ENCODE peak calls at places on chromosomes 5 and 9, in seven cellular contexts. One of them, this sample, is unnamed.

GRCh38 chr5:16064135-16064893 is 115.3 kb downstream of the MARCHF11 start:
- DNase-seq in RWPE1: no peak
- DNase-seq in IMR-90: no peak
- DNase-seq in psoas muscle: no peak
- DNase-seq in sigmoid colon: no peak
- DNase-seq in mucosa of descending colon: no peak
- DNase-seq in AG04449: no peak
- DNase-seq in this sample: no peak

GRCh38 chr9:83299556-83299955 is 236.6 kb upstream of the RASEF start:
- DNase-seq in sigmoid colon: no peak
- DNase-seq in psoas muscle: peak; percentile 36
- DNase-seq in mucosa of descending colon: no peak
- DNase-seq in RWPE1: peak; percentile 36
- DNase-seq in IMR-90: no peak
- DNase-seq in AG04449: no peak
- DNase-seq in this sample: no peak

GRCh38 chr5:34914671-34915138 is 599 bp downstream of the RAD1 start:
- DNase-seq in AG04449: no peak
- DNase-seq in mucosa of descending colon: peak; percentile 33
- DNase-seq in RWPE1: no peak
- DNase-seq in psoas muscle: peak; percentile 32
- DNase-seq in IMR-90: peak; percentile 29
- DNase-seq in sigmoid colon: peak; percentile 69
- DNase-seq in this sample: no peak

GRCh38 chr9:75181748-75182147 is 93.4 kb downstream of the OSTF1 start:
- DNase-seq in psoas muscle: no peak
- DNase-seq in sigmoid colon: no peak
- DNase-seq in mucosa of descending colon: no peak
- DNase-seq in AG04449: no peak
- DNase-seq in IMR-90: peak; percentile 66
- DNase-seq in RWPE1: peak; percentile 90
- DNase-seq in this sample: no peak

GRCh38 chr5:132495672-132496630 is 5.4 kb upstream of the IRF1 start:
- DNase-seq in psoas muscle: peak; percentile 89
- DNase-seq in mucosa of descending colon: peak; percentile 94
- DNase-seq in RWPE1: peak; percentile 99
- DNase-seq in IMR-90: peak; percentile 82
- DNase-seq in AG04449: no peak
- DNase-seq in sigmoid colon: peak; percentile 94
- DNase-seq in this sample: peak; percentile 83

GRCh38 chr5:159915913-159916840 is at the start of gene ADRA1B:
- DNase-seq in sigmoid colon: peak; percentile 85
- DNase-seq in mucosa of descending colon: peak; percentile 70
- DNase-seq in psoas muscle: peak; percentile 77
- DNase-seq in RWPE1: peak; percentile 87
- DNase-seq in AG04449: no peak
- DNase-seq in IMR-90: peak; percentile 53
- DNase-seq in this sample: no peak

GRCh38 chr5:169122951-169123350 is 178.0 kb downstream of the SLIT3 start:
- DNase-seq in psoas muscle: no peak
- DNase-seq in IMR-90: no peak
- DNase-seq in RWPE1: no peak
- DNase-seq in AG04449: no peak
- DNase-seq in mucosa of descending colon: no peak
- DNase-seq in sigmoid colon: no peak
- DNase-seq in this sample: no peak

GRCh38 chr9:129449066-129449465 is 171.8 kb downstream of the C9orf50 start:
- DNase-seq in RWPE1: no peak
- DNase-seq in AG04449: no peak
- DNase-seq in mucosa of descending colon: no peak
- DNase-seq in IMR-90: no peak
- DNase-seq in psoas muscle: no peak
- DNase-seq in sigmoid colon: no peak
- DNase-seq in this sample: no peak

GRCh38 chr5:121027636-121028035 is 563.5 kb downstream of the PRR16 start:
- DNase-seq in RWPE1: no peak
- DNase-seq in AG04449: no peak
- DNase-seq in psoas muscle: no peak
- DNase-seq in mucosa of descending colon: no peak
- DNase-seq in IMR-90: no peak
- DNase-seq in sigmoid colon: no peak
- DNase-seq in this sample: no peak

GRCh38 chr9:134962065-134962997 is 44.6 kb upstream of the FCN1 start:
- DNase-seq in sigmoid colon: peak; percentile 27
- DNase-seq in AG04449: no peak
- DNase-seq in IMR-90: no peak
- DNase-seq in mucosa of descending colon: peak; percentile 11
- DNase-seq in RWPE1: peak; percentile 30
- DNase-seq in psoas muscle: no peak
- DNase-seq in this sample: no peak

GRCh38 chr5:35857606-35858205 is 1.0 kb downstream of the IL7R start:
- DNase-seq in psoas muscle: no peak
- DNase-seq in sigmoid colon: no peak
- DNase-seq in AG04449: peak; percentile 80
- DNase-seq in mucosa of descending colon: no peak
- DNase-seq in RWPE1: peak; percentile 87
- DNase-seq in IMR-90: peak; percentile 91
- DNase-seq in this sample: no peak

GRCh38 chr5:84816746-84817547 is 432.3 kb upstream of the EDIL3 start:
- DNase-seq in sigmoid colon: no peak
- DNase-seq in mucosa of descending colon: no peak
- DNase-seq in RWPE1: no peak
- DNase-seq in psoas muscle: no peak
- DNase-seq in AG04449: no peak
- DNase-seq in IMR-90: peak; percentile 29
- DNase-seq in this sample: no peak

GRCh38 chr5:672329-673139 is 20.6 kb downstream of the TPPP start:
- DNase-seq in sigmoid colon: peak; percentile 81
- DNase-seq in AG04449: peak; percentile 12
- DNase-seq in mucosa of descending colon: peak; percentile 77
- DNase-seq in psoas muscle: peak; percentile 59
- DNase-seq in IMR-90: peak; percentile 68
- DNase-seq in RWPE1: peak; percentile 65
- DNase-seq in this sample: no peak

GRCh38 chr5:159463590-159464321 is 133.5 kb upstream of the IL12B start:
- DNase-seq in sigmoid colon: no peak
- DNase-seq in psoas muscle: no peak
- DNase-seq in IMR-90: peak; percentile 35
- DNase-seq in AG04449: no peak
- DNase-seq in mucosa of descending colon: no peak
- DNase-seq in RWPE1: peak; percentile 55
- DNase-seq in this sample: no peak

GRCh38 chr9:133715866-133716563 is 22.1 kb downstream of the SARDH start:
- DNase-seq in IMR-90: peak; percentile 22
- DNase-seq in AG04449: no peak
- DNase-seq in sigmoid colon: peak; percentile 61
- DNase-seq in RWPE1: no peak
- DNase-seq in mucosa of descending colon: no peak
- DNase-seq in psoas muscle: no peak
- DNase-seq in this sample: peak; percentile 38

GRCh38 chr9:112137066-112137465 is 38.0 kb downstream of the SUSD1 start:
- DNase-seq in RWPE1: no peak
- DNase-seq in psoas muscle: no peak
- DNase-seq in mucosa of descending colon: no peak
- DNase-seq in AG04449: no peak
- DNase-seq in IMR-90: no peak
- DNase-seq in sigmoid colon: no peak
- DNase-seq in this sample: no peak

GRCh38 chr9:96126321-96126881 is 175.6 kb downstream of the HSD17B3 start:
- DNase-seq in psoas muscle: no peak
- DNase-seq in mucosa of descending colon: peak; percentile 58
- DNase-seq in AG04449: no peak
- DNase-seq in sigmoid colon: no peak
- DNase-seq in IMR-90: no peak
- DNase-seq in RWPE1: no peak
- DNase-seq in this sample: no peak

GRCh38 chr9:83032065-83032625 is 30.8 kb downstream of the RASEF start:
- DNase-seq in sigmoid colon: no peak
- DNase-seq in IMR-90: no peak
- DNase-seq in RWPE1: peak; percentile 14
- DNase-seq in AG04449: no peak
- DNase-seq in mucosa of descending colon: no peak
- DNase-seq in psoas muscle: no peak
- DNase-seq in this sample: no peak

GRCh38 chr5:168047043-168047668 is 244.3 kb upstream of the WWC1 start:
- DNase-seq in IMR-90: peak; percentile 22
- DNase-seq in sigmoid colon: peak; percentile 68
- DNase-seq in RWPE1: peak; percentile 88
- DNase-seq in AG04449: no peak
- DNase-seq in mucosa of descending colon: peak; percentile 70
- DNase-seq in psoas muscle: no peak
- DNase-seq in this sample: no peak

GRCh38 chr9:71765693-71766092 is 2.6 kb downstream of the CEMIP2 start:
- DNase-seq in psoas muscle: no peak
- DNase-seq in IMR-90: peak; percentile 72
- DNase-seq in sigmoid colon: no peak
- DNase-seq in RWPE1: no peak
- DNase-seq in mucosa of descending colon: no peak
- DNase-seq in AG04449: no peak
- DNase-seq in this sample: no peak

DNA sequence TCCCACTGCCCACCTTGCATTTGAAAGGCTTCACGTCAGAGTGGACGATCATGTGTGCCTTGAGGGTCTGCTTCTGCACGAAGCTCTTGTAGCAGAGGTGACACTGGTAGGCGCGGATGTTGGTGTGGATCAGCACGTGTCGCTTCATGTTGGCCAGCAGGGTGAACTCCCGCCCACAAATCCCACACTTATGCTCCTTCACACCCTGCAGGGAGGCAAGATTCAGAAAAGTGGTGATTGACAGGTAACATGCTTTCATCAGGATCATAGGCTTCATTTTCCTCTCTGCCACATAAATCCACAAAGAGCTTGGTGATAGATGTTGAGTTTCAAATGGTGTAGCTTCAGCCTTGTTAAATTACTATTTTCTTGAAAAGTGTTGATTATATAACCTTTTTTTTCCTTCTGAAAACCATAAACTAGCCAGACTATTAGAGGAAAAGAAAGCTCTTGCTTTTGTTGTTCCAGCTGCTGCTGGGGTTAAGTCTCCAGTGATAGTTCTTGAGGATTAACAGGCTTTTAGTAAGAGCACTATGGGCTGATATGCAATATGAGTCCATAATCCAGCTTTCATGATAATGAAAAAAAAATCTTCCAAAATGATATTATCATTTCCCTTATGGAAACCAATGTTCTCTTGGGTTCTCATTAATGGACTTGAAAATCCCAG is 50.7 kb downstream of the ZNF366 start:
- DNase-seq in sigmoid colon: no peak
- DNase-seq in psoas muscle: no peak
- DNase-seq in mucosa of descending colon: no peak
- DNase-seq in AG04449: no peak
- DNase-seq in RWPE1: no peak
- DNase-seq in IMR-90: no peak
- DNase-seq in this sample: no peak
- TF ChIP-seq CTCF in sigmoid colon: no peak
- TF ChIP-seq CTCF in psoas muscle: no peak
- TF ChIP-seq CTCF in mucosa of descending colon: no peak
- TF ChIP-seq CTCF in AG04449: no peak
- TF ChIP-seq CTCF in RWPE1: no peak
- TF ChIP-seq CTCF in IMR-90: no peak
- TF ChIP-seq CTCF in this sample: no peak

DNA sequence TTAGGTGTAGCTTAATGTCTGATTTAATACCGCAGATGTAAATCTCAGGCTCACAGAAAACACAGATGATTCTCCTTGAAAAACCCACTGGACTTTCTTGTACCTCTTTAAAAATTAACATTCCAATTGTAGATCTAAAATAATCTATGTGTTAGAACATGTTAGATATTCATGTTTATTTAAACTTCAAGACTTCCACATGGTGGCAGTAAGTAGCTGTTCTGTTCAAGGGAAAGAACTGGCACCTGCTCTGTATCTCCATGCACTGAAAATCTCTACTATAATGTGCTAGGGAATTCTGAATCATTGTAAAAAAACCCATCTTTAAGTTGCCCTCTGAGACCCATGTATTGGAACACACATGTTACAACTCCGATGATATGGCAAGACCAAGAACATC is 366.9 kb downstream of the DMRTA1 start:
- DNase-seq in sigmoid colon: no peak
- DNase-seq in AG04449: no peak
- DNase-seq in IMR-90: peak; percentile 52
- DNase-seq in psoas muscle: no peak
- DNase-seq in mucosa of descending colon: no peak
- DNase-seq in RWPE1: no peak
- DNase-seq in this sample: no peak
- TF ChIP-seq CTCF in sigmoid colon: no peak
- TF ChIP-seq CTCF in AG04449: no peak
- TF ChIP-seq CTCF in IMR-90: peak; percentile 60
- TF ChIP-seq CTCF in psoas muscle: peak; percentile 14
- TF ChIP-seq CTCF in mucosa of descending colon: no peak
- TF ChIP-seq CTCF in RWPE1: peak; percentile 26
- TF ChIP-seq CTCF in this sample: no peak

DNA sequence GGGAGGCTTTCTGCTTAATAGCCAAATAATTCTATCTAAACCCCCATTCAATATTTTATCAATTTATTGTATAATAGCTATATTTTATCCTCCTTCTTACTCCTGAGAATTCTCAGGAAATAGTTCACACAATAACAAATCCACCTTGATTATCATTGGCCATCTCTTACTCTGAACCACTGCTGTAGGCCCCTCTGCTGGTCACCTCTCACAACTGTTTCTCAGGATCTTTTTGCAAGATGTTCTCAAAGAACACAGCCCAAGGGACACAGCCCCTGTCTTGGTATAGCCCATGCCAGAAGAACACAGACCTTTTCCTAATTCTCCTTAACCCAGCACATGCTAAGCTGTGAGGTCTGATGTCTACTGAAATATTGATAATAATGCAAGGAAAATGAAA is 74.9 kb upstream of the HTR4 start:
- DNase-seq in RWPE1: peak; percentile 16
- DNase-seq in mucosa of descending colon: no peak
- DNase-seq in IMR-90: no peak
- DNase-seq in AG04449: no peak
- DNase-seq in psoas muscle: no peak
- DNase-seq in sigmoid colon: no peak
- DNase-seq in this sample: no peak
- TF ChIP-seq CTCF in RWPE1: peak; percentile 22
- TF ChIP-seq CTCF in mucosa of descending colon: no peak
- TF ChIP-seq CTCF in IMR-90: peak; percentile 11
- TF ChIP-seq CTCF in AG04449: peak; percentile 20
- TF ChIP-seq CTCF in psoas muscle: no peak
- TF ChIP-seq CTCF in sigmoid colon: peak; percentile 35
- TF ChIP-seq CTCF in this sample: no peak

GRCh38 chr9:93290495-93291434 is 106.8 kb downstream of the WNK2 start:
- DNase-seq in psoas muscle: no peak
- DNase-seq in RWPE1: no peak
- DNase-seq in sigmoid colon: no peak
- DNase-seq in mucosa of descending colon: no peak
- DNase-seq in AG04449: no peak
- DNase-seq in IMR-90: no peak
- DNase-seq in this sample: no peak
- TF ChIP-seq CTCF in psoas muscle: no peak
- TF ChIP-seq CTCF in RWPE1: no peak
- TF ChIP-seq CTCF in sigmoid colon: no peak
- TF ChIP-seq CTCF in mucosa of descending colon: no peak
- TF ChIP-seq CTCF in AG04449: no peak
- TF ChIP-seq CTCF in IMR-90: no peak
- TF ChIP-seq CTCF in this sample: no peak